ENCODE peak calls at places on chromosomes 13 and 19, in eight cellular contexts. One of them, this sample, is unnamed.
A peak's percentile ranks its signal among the peaks of the same experiment; 100 is the strongest.

GRCh38 chr19:10209305-10209704 is 14.6 kb upstream of the DNMT1 start:
- DNase-seq in DND-41: no peak
- DNase-seq in iPS DF 6.9: no peak
- DNase-seq in stomach: no peak
- DNase-seq in A549: no peak
- DNase-seq in esophagus squamous epithelium: no peak
- DNase-seq in left ventricle myocardium inferior: no peak
- DNase-seq in small intestine: no peak
- DNase-seq in this sample: no peak

GRCh38 chr19:40143612-40144011 is 47.6 kb upstream of the MAP3K10 start:
- DNase-seq in DND-41: peak; percentile 57
- DNase-seq in iPS DF 6.9: no peak
- DNase-seq in stomach: no peak
- DNase-seq in A549: no peak
- DNase-seq in esophagus squamous epithelium: no peak
- DNase-seq in left ventricle myocardium inferior: peak; percentile 28
- DNase-seq in small intestine: no peak
- DNase-seq in this sample: peak; percentile 66

GRCh38 chr13:43232866-43233265 is 209.5 kb downstream of the DNAJC15 start:
- DNase-seq in DND-41: no peak
- DNase-seq in iPS DF 6.9: no peak
- DNase-seq in stomach: no peak
- DNase-seq in A549: peak; percentile 1
- DNase-seq in esophagus squamous epithelium: no peak
- DNase-seq in left ventricle myocardium inferior: no peak
- DNase-seq in small intestine: no peak
- DNase-seq in this sample: no peak

GRCh38 chr13:44040070-44040753 is 160.5 kb downstream of the LACC1 start:
- DNase-seq in DND-41: no peak
- DNase-seq in iPS DF 6.9: no peak
- DNase-seq in stomach: no peak
- DNase-seq in A549: no peak
- DNase-seq in esophagus squamous epithelium: no peak
- DNase-seq in left ventricle myocardium inferior: no peak
- DNase-seq in small intestine: peak; percentile 56
- DNase-seq in this sample: no peak

GRCh38 chr19:45217193-45217956 is 27.8 kb downstream of the EXOC3L2 start:
- DNase-seq in DND-41: no peak
- DNase-seq in iPS DF 6.9: no peak
- DNase-seq in stomach: no peak
- DNase-seq in A549: no peak
- DNase-seq in esophagus squamous epithelium: no peak
- DNase-seq in left ventricle myocardium inferior: no peak
- DNase-seq in small intestine: no peak
- DNase-seq in this sample: no peak

GRCh38 chr13:111184685-111185401 is 69.7 kb downstream of the ARHGEF7 start:
- DNase-seq in DND-41: peak; percentile 94
- DNase-seq in iPS DF 6.9: no peak
- DNase-seq in stomach: no peak
- DNase-seq in A549: no peak
- DNase-seq in esophagus squamous epithelium: no peak
- DNase-seq in left ventricle myocardium inferior: no peak
- DNase-seq in small intestine: peak; percentile 40
- DNase-seq in this sample: peak; percentile 57

GRCh38 chr19:11737964-11738745 is 591 bp downstream of the ZNF823 start:
- DNase-seq in DND-41: peak; percentile 46
- DNase-seq in iPS DF 6.9: no peak
- DNase-seq in stomach: peak; percentile 82
- DNase-seq in A549: peak; percentile 43
- DNase-seq in esophagus squamous epithelium: no peak
- DNase-seq in left ventricle myocardium inferior: peak; percentile 31
- DNase-seq in small intestine: peak; percentile 79
- DNase-seq in this sample: peak; percentile 64

GRCh38 chr13:102132896-102133295 is 269.0 kb downstream of the FGF14 start:
- DNase-seq in DND-41: no peak
- DNase-seq in iPS DF 6.9: no peak
- DNase-seq in stomach: no peak
- DNase-seq in A549: no peak
- DNase-seq in esophagus squamous epithelium: no peak
- DNase-seq in left ventricle myocardium inferior: no peak
- DNase-seq in small intestine: no peak
- DNase-seq in this sample: no peak

GRCh38 chr19:42316223-42317211 is 3.4 kb downstream of the TMEM145 start:
- DNase-seq in DND-41: no peak
- DNase-seq in iPS DF 6.9: no peak
- DNase-seq in stomach: no peak
- DNase-seq in A549: peak; percentile 56
- DNase-seq in esophagus squamous epithelium: no peak
- DNase-seq in left ventricle myocardium inferior: no peak
- DNase-seq in small intestine: no peak
- DNase-seq in this sample: no peak

GRCh38 chr13:53612200-53612599 is 583.6 kb downstream of the OLFM4 start:
- DNase-seq in DND-41: no peak
- DNase-seq in iPS DF 6.9: no peak
- DNase-seq in stomach: no peak
- DNase-seq in A549: no peak
- DNase-seq in esophagus squamous epithelium: no peak
- DNase-seq in left ventricle myocardium inferior: no peak
- DNase-seq in small intestine: no peak
- DNase-seq in this sample: no peak

DNA sequence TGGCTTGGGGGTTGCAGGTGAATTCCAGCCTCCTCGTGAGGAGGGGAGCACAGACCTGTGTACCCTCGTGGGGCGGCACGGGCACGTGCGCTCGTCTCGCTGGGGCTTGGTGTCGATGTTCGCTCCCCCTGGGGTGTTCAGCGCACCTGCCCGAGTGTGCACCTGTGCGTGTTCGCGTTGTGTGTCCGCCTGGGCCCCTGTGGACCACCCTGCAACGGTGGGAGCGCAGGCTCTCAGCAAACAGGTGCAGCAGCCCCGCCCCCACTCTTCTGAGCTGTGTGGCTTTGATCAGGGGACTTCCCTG is 453 bp downstream of the SMIM17 start:
- DNase-seq in DND-41: no peak
- DNase-seq in iPS DF 6.9: no peak
- DNase-seq in stomach: no peak
- DNase-seq in A549: no peak
- DNase-seq in esophagus squamous epithelium: no peak
- DNase-seq in left ventricle myocardium inferior: no peak
- DNase-seq in small intestine: no peak
- DNase-seq in this sample: no peak
- H3K9me3 ChIP-seq in DND-41: peaks cover 5% of the 10 kb centered on the region
- H3K9me3 ChIP-seq in iPS DF 6.9: peaks cover 11% of the 10 kb centered on the region
- H3K9me3 ChIP-seq in stomach: peaks cover 60% of the 10 kb centered on the region
- H3K9me3 ChIP-seq in A549: peaks cover 65% of the 10 kb centered on the region
- H3K9me3 ChIP-seq in esophagus squamous epithelium: peaks cover 63% of the 10 kb centered on the region
- H3K9me3 ChIP-seq in left ventricle myocardium inferior: peaks cover 13% of the 10 kb centered on the region
- H3K9me3 ChIP-seq in small intestine: peaks cover 5% of the 10 kb centered on the region
- H3K9me3 ChIP-seq in this sample: peaks cover 7% of the 10 kb centered on the region

DNA sequence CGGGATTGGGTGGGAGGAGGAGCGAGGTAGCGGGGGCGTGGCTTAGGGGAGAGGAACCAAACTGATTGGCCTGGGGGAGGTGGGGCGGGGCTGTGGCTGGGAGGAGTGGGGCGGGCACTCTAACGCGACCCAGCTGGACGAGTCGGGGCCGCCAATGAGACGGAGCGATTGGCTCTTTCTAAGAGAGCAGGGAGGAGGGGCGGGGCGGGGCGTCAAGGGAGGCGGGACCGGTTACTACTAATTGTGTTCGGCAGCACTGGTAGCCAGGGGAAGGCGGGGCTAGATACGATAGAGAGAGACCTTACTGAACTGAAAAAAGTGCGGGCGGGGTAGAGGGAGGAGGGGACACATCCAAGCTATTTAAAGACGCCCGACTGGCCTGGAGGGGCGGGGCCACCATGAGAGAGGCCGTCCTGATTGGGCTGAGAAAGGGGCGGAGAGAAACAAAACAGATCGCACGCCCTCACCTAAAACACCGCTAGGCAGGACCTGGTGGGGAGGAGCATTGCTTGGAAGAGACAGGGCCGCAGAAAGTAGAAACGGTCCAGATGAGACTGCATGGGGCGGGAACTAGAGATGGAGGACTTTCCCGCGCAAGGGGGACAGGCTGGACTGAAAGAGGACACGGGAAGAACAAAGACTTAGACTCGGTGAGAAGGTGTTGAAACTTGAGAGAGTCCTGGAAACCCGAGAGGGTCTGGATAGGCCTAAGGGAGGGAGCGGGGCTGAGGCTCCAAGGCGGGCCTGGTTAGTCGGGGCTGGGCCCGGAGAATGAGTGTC is at the start of gene KCNC3:
- DNase-seq in DND-41: peak; percentile 20
- DNase-seq in iPS DF 6.9: no peak
- DNase-seq in stomach: peak; percentile 99
- DNase-seq in A549: peak; percentile 100
- DNase-seq in esophagus squamous epithelium: peak; percentile 97
- DNase-seq in left ventricle myocardium inferior: peak; percentile 99
- DNase-seq in small intestine: peak; percentile 97
- DNase-seq in this sample: peak; percentile 100
- H3K4me3 ChIP-seq in DND-41: no peak within 1 kb of the TSS
- H3K4me3 ChIP-seq in iPS DF 6.9: peak within 1 kb of the TSS; percentile 48
- H3K4me3 ChIP-seq in stomach: peak within 1 kb of the TSS; percentile 45
- H3K4me3 ChIP-seq in A549: peak within 1 kb of the TSS; percentile 60
- H3K4me3 ChIP-seq in esophagus squamous epithelium: peak within 1 kb of the TSS; percentile 41
- H3K4me3 ChIP-seq in left ventricle myocardium inferior: peak within 1 kb of the TSS; percentile 69
- H3K4me3 ChIP-seq in small intestine: no peak within 1 kb of the TSS
- H3K4me3 ChIP-seq in this sample: no peak within 1 kb of the TSS

GRCh38 chr19:44007473-44007872 is 4.7 kb downstream of the ZNF230 start:
- DNase-seq in DND-41: no peak
- DNase-seq in iPS DF 6.9: no peak
- DNase-seq in stomach: no peak
- DNase-seq in A549: no peak
- DNase-seq in esophagus squamous epithelium: no peak
- DNase-seq in left ventricle myocardium inferior: no peak
- DNase-seq in small intestine: no peak
- DNase-seq in this sample: no peak
- H3K9me3 ChIP-seq in DND-41: peaks cover 34% of the 10 kb centered on the region
- H3K9me3 ChIP-seq in iPS DF 6.9: peaks cover 7% of the 10 kb centered on the region
- H3K9me3 ChIP-seq in stomach: peaks cover 61% of the 10 kb centered on the region
- H3K9me3 ChIP-seq in A549: peaks cover 65% of the 10 kb centered on the region
- H3K9me3 ChIP-seq in esophagus squamous epithelium: peaks cover 76% of the 10 kb centered on the region
- H3K9me3 ChIP-seq in left ventricle myocardium inferior: peaks cover 74% of the 10 kb centered on the region
- H3K9me3 ChIP-seq in small intestine: peaks cover 6% of the 10 kb centered on the region
- H3K9me3 ChIP-seq in this sample: peaks cover 26% of the 10 kb centered on the region

GRCh38 chr19:55486971-55487883 is 1.0 kb upstream of the SSC5D start:
- DNase-seq in DND-41: no peak
- DNase-seq in iPS DF 6.9: no peak
- DNase-seq in stomach: no peak
- DNase-seq in A549: peak; percentile 77
- DNase-seq in esophagus squamous epithelium: no peak
- DNase-seq in left ventricle myocardium inferior: peak; percentile 66
- DNase-seq in small intestine: no peak
- DNase-seq in this sample: peak; percentile 93

GRCh38 chr19:55488986-55489710 is 912 bp downstream of the SSC5D start:
- DNase-seq in DND-41: no peak
- DNase-seq in iPS DF 6.9: no peak
- DNase-seq in stomach: no peak
- DNase-seq in A549: no peak
- DNase-seq in esophagus squamous epithelium: no peak
- DNase-seq in left ventricle myocardium inferior: no peak
- DNase-seq in small intestine: no peak
- DNase-seq in this sample: no peak

GRCh38 chr19:55489711-55490477 is 1.7 kb downstream of the SSC5D start:
- DNase-seq in DND-41: no peak
- DNase-seq in iPS DF 6.9: no peak
- DNase-seq in stomach: no peak
- DNase-seq in A549: no peak
- DNase-seq in esophagus squamous epithelium: no peak
- DNase-seq in left ventricle myocardium inferior: no peak
- DNase-seq in small intestine: no peak
- DNase-seq in this sample: no peak

GRCh38 chr19:55486043-55486970 is 1.3 kb downstream of the NAT14 start:
- DNase-seq in DND-41: no peak
- DNase-seq in iPS DF 6.9: no peak
- DNase-seq in stomach: no peak
- DNase-seq in A549: no peak
- DNase-seq in esophagus squamous epithelium: no peak
- DNase-seq in left ventricle myocardium inferior: no peak
- DNase-seq in small intestine: no peak
- DNase-seq in this sample: no peak

DNA sequence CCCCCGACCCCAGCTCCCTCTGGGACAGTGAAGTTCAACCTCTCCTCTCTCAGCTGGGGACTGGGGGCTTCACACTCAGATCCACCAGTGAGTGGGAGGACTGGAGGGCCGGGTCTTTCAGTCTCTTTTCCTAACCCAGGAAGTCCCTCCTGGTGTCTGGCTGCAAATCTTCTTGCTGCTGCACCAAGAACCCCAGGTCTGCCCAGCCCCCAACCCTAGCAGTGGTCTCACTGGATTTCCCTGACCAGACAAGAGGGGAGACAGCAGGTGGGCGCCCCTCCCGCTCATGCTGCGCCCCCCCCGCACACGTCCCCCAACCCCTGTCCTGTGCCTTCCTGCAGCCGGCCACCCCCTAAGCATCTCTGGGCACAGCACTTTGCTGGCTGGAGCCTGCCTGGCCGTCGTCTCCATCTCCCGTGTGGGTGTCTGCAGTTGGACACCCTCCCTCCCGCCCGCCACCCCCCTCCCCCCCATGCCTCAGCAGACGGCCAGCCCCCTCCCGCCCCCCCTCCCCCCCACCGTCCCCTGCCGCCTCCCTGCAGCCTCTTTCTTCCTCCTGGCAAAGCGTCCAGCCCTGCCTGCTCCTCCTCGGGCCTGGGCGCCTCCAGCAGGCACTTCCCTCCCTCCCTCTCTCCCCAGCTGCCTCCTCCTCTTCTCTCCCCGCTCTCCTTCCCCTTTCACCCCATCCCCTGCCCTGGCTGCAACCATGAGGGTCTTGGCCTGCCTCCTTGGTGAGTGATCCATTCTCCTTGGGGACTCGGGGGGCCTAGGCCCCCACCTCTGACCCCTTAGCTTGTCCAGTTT is at the start of gene SSC5D:
- DNase-seq in DND-41: no peak
- DNase-seq in iPS DF 6.9: no peak
- DNase-seq in stomach: no peak
- DNase-seq in A549: no peak
- DNase-seq in esophagus squamous epithelium: no peak
- DNase-seq in left ventricle myocardium inferior: no peak
- DNase-seq in small intestine: no peak
- DNase-seq in this sample: no peak
- H3K4me3 ChIP-seq in DND-41: no peak within 1 kb of the TSS
- H3K4me3 ChIP-seq in iPS DF 6.9: peak within 1 kb of the TSS; percentile 9
- H3K4me3 ChIP-seq in stomach: no peak within 1 kb of the TSS
- H3K4me3 ChIP-seq in A549: peak within 1 kb of the TSS; percentile 5
- H3K4me3 ChIP-seq in esophagus squamous epithelium: no peak within 1 kb of the TSS
- H3K4me3 ChIP-seq in left ventricle myocardium inferior: peak within 1 kb of the TSS; percentile 80
- H3K4me3 ChIP-seq in small intestine: no peak within 1 kb of the TSS
- H3K4me3 ChIP-seq in this sample: no peak within 1 kb of the TSS

GRCh38 chr19:53357821-53358581 is 7.5 kb upstream of the ZNF525 start:
- DNase-seq in DND-41: no peak
- DNase-seq in iPS DF 6.9: no peak
- DNase-seq in stomach: no peak
- DNase-seq in A549: no peak
- DNase-seq in esophagus squamous epithelium: no peak
- DNase-seq in left ventricle myocardium inferior: no peak
- DNase-seq in small intestine: no peak
- DNase-seq in this sample: no peak

GRCh38 chr19:53355739-53356138 is 9.8 kb upstream of the ZNF525 start:
- DNase-seq in DND-41: no peak
- DNase-seq in iPS DF 6.9: no peak
- DNase-seq in stomach: no peak
- DNase-seq in A549: no peak
- DNase-seq in esophagus squamous epithelium: no peak
- DNase-seq in left ventricle myocardium inferior: no peak
- DNase-seq in small intestine: no peak
- DNase-seq in this sample: no peak
- H3K9me3 ChIP-seq in DND-41: peaks cover 15% of the 10 kb centered on the region
- H3K9me3 ChIP-seq in iPS DF 6.9: peaks cover 6% of the 10 kb centered on the region
- H3K9me3 ChIP-seq in stomach: peaks cover 84% of the 10 kb centered on the region
- H3K9me3 ChIP-seq in A549: peaks cover 85% of the 10 kb centered on the region
- H3K9me3 ChIP-seq in esophagus squamous epithelium: peaks cover 85% of the 10 kb centered on the region
- H3K9me3 ChIP-seq in left ventricle myocardium inferior: peaks cover 94% of the 10 kb centered on the region
- H3K9me3 ChIP-seq in small intestine: peaks cover 3% of the 10 kb centered on the region
- H3K9me3 ChIP-seq in this sample: peaks cover 21% of the 10 kb centered on the region